ENCODE peak calls at places on chromosome X, in nine cellular contexts. One of them, this sample, is unnamed.

GRCh38 chrX:150934453-150934852 is 36.0 kb upstream of the CD99L2 start:
- DNase-seq in fibroblast of the conjunctiva: peak
- DNase-seq in stimulated activated naive B cell treated with anti-CD40 and anti-IgM and Interleukin-4, amounts not matched to agents 10 μg/mL and 1 μg/mL and 100 μg/mL, for 72 hours: no peak
- DNase-seq in HFFc6: peak
- DNase-seq in left ventricle myocardium superior: no peak
- DNase-seq in upper lobe of left lung: no peak
- DNase-seq in activated CD4-positive, alpha-beta T cell treated with anti-CD3 and anti-CD28 coated beads, Interleukin-2, amount 50 U/mL, for 1 hour: no peak
- DNase-seq in bronchial epithelial cell: peak
- DNase-seq in NCI-H1694: no peak
- DNase-seq in this sample: peak

GRCh38 chrX:113743069-113743468 is 840.8 kb upstream of the HTR2C start:
- DNase-seq in fibroblast of the conjunctiva: no peak
- DNase-seq in stimulated activated naive B cell treated with anti-CD40 and anti-IgM and Interleukin-4, amounts not matched to agents 10 μg/mL and 1 μg/mL and 100 μg/mL, for 72 hours: peak
- DNase-seq in NCI-H1694: no peak
- DNase-seq in upper lobe of left lung: no peak
- DNase-seq in left ventricle myocardium superior: no peak
- DNase-seq in HFFc6: no peak
- DNase-seq in activated CD4-positive, alpha-beta T cell treated with anti-CD3 and anti-CD28 coated beads, Interleukin-2, amount 50 U/mL, for 1 hour: no peak
- DNase-seq in bronchial epithelial cell: no peak
- DNase-seq in this sample: no peak

GRCh38 chrX:107673933-107674479 is 45.7 kb downstream of the PRPS1 start:
- DNase-seq in activated CD4-positive, alpha-beta T cell treated with anti-CD3 and anti-CD28 coated beads, Interleukin-2, amount 50 U/mL, for 1 hour: peak
- DNase-seq in NCI-H1694: peak
- DNase-seq in bronchial epithelial cell: peak
- DNase-seq in upper lobe of left lung: peak
- DNase-seq in left ventricle myocardium superior: peak
- DNase-seq in HFFc6: no peak
- DNase-seq in fibroblast of the conjunctiva: peak
- DNase-seq in stimulated activated naive B cell treated with anti-CD40 and anti-IgM and Interleukin-4, amounts not matched to agents 10 μg/mL and 1 μg/mL and 100 μg/mL, for 72 hours: peak
- DNase-seq in this sample: no peak

GRCh38 chrX:47143894-47144625 is 442 bp downstream of the NDUFB11 start:
- DNase-seq in bronchial epithelial cell: peak
- DNase-seq in stimulated activated naive B cell treated with anti-CD40 and anti-IgM and Interleukin-4, amounts not matched to agents 10 μg/mL and 1 μg/mL and 100 μg/mL, for 72 hours: no peak
- DNase-seq in upper lobe of left lung: peak
- DNase-seq in activated CD4-positive, alpha-beta T cell treated with anti-CD3 and anti-CD28 coated beads, Interleukin-2, amount 50 U/mL, for 1 hour: peak
- DNase-seq in HFFc6: no peak
- DNase-seq in NCI-H1694: no peak
- DNase-seq in fibroblast of the conjunctiva: no peak
- DNase-seq in left ventricle myocardium superior: peak
- DNase-seq in this sample: no peak

GRCh38 chrX:6644411-6644810 is 109.5 kb upstream of the VCX3A start:
- DNase-seq in left ventricle myocardium superior: no peak
- DNase-seq in HFFc6: no peak
- DNase-seq in activated CD4-positive, alpha-beta T cell treated with anti-CD3 and anti-CD28 coated beads, Interleukin-2, amount 50 U/mL, for 1 hour: no peak
- DNase-seq in NCI-H1694: no peak
- DNase-seq in upper lobe of left lung: no peak
- DNase-seq in bronchial epithelial cell: no peak
- DNase-seq in fibroblast of the conjunctiva: no peak
- DNase-seq in stimulated activated naive B cell treated with anti-CD40 and anti-IgM and Interleukin-4, amounts not matched to agents 10 μg/mL and 1 μg/mL and 100 μg/mL, for 72 hours: no peak
- DNase-seq in this sample: no peak

GRCh38 chrX:103417933-103418332 is 41.6 kb downstream of the BEX3 start:
- DNase-seq in fibroblast of the conjunctiva: no peak
- DNase-seq in NCI-H1694: no peak
- DNase-seq in upper lobe of left lung: no peak
- DNase-seq in HFFc6: peak
- DNase-seq in left ventricle myocardium superior: no peak
- DNase-seq in stimulated activated naive B cell treated with anti-CD40 and anti-IgM and Interleukin-4, amounts not matched to agents 10 μg/mL and 1 μg/mL and 100 μg/mL, for 72 hours: no peak
- DNase-seq in activated CD4-positive, alpha-beta T cell treated with anti-CD3 and anti-CD28 coated beads, Interleukin-2, amount 50 U/mL, for 1 hour: no peak
- DNase-seq in bronchial epithelial cell: no peak
- DNase-seq in this sample: no peak

GRCh38 chrX:40148439-40149285 is 50.9 kb upstream of the BCOR start:
- DNase-seq in left ventricle myocardium superior: no peak
- DNase-seq in bronchial epithelial cell: no peak
- DNase-seq in HFFc6: no peak
- DNase-seq in fibroblast of the conjunctiva: no peak
- DNase-seq in activated CD4-positive, alpha-beta T cell treated with anti-CD3 and anti-CD28 coated beads, Interleukin-2, amount 50 U/mL, for 1 hour: no peak
- DNase-seq in NCI-H1694: no peak
- DNase-seq in stimulated activated naive B cell treated with anti-CD40 and anti-IgM and Interleukin-4, amounts not matched to agents 10 μg/mL and 1 μg/mL and 100 μg/mL, for 72 hours: no peak
- DNase-seq in upper lobe of left lung: peak
- DNase-seq in this sample: no peak

GRCh38 chrX:11422529-11422857 is 129.3 kb downstream of the AMELX start:
- DNase-seq in upper lobe of left lung: no peak
- DNase-seq in NCI-H1694: no peak
- DNase-seq in fibroblast of the conjunctiva: no peak
- DNase-seq in activated CD4-positive, alpha-beta T cell treated with anti-CD3 and anti-CD28 coated beads, Interleukin-2, amount 50 U/mL, for 1 hour: no peak
- DNase-seq in bronchial epithelial cell: no peak
- DNase-seq in stimulated activated naive B cell treated with anti-CD40 and anti-IgM and Interleukin-4, amounts not matched to agents 10 μg/mL and 1 μg/mL and 100 μg/mL, for 72 hours: no peak
- DNase-seq in left ventricle myocardium superior: no peak
- DNase-seq in HFFc6: no peak
- DNase-seq in this sample: no peak

GRCh38 chrX:124098089-124098488 is 136.6 kb downstream of the STAG2 start:
- DNase-seq in stimulated activated naive B cell treated with anti-CD40 and anti-IgM and Interleukin-4, amounts not matched to agents 10 μg/mL and 1 μg/mL and 100 μg/mL, for 72 hours: no peak
- DNase-seq in NCI-H1694: peak
- DNase-seq in bronchial epithelial cell: peak
- DNase-seq in left ventricle myocardium superior: no peak
- DNase-seq in fibroblast of the conjunctiva: peak
- DNase-seq in HFFc6: peak
- DNase-seq in activated CD4-positive, alpha-beta T cell treated with anti-CD3 and anti-CD28 coated beads, Interleukin-2, amount 50 U/mL, for 1 hour: no peak
- DNase-seq in upper lobe of left lung: no peak
- DNase-seq in this sample: peak

GRCh38 chrX:122439836-122440235 is 744.2 kb upstream of the GRIA3 start:
- DNase-seq in activated CD4-positive, alpha-beta T cell treated with anti-CD3 and anti-CD28 coated beads, Interleukin-2, amount 50 U/mL, for 1 hour: no peak
- DNase-seq in bronchial epithelial cell: no peak
- DNase-seq in fibroblast of the conjunctiva: no peak
- DNase-seq in upper lobe of left lung: no peak
- DNase-seq in HFFc6: no peak
- DNase-seq in left ventricle myocardium superior: no peak
- DNase-seq in NCI-H1694: no peak
- DNase-seq in stimulated activated naive B cell treated with anti-CD40 and anti-IgM and Interleukin-4, amounts not matched to agents 10 μg/mL and 1 μg/mL and 100 μg/mL, for 72 hours: no peak
- DNase-seq in this sample: peak

GRCh38 chrX:139720136-139720535 is 12.2 kb upstream of the MCF2 start:
- DNase-seq in upper lobe of left lung: no peak
- DNase-seq in HFFc6: peak
- DNase-seq in fibroblast of the conjunctiva: no peak
- DNase-seq in activated CD4-positive, alpha-beta T cell treated with anti-CD3 and anti-CD28 coated beads, Interleukin-2, amount 50 U/mL, for 1 hour: no peak
- DNase-seq in bronchial epithelial cell: peak
- DNase-seq in stimulated activated naive B cell treated with anti-CD40 and anti-IgM and Interleukin-4, amounts not matched to agents 10 μg/mL and 1 μg/mL and 100 μg/mL, for 72 hours: no peak
- DNase-seq in NCI-H1694: no peak
- DNase-seq in left ventricle myocardium superior: no peak
- DNase-seq in this sample: peak

GRCh38 chrX:109843963-109844751 is 111.1 kb upstream of the ACSL4 start:
- DNase-seq in bronchial epithelial cell: no peak
- DNase-seq in HFFc6: no peak
- DNase-seq in NCI-H1694: no peak
- DNase-seq in left ventricle myocardium superior: no peak
- DNase-seq in fibroblast of the conjunctiva: no peak
- DNase-seq in upper lobe of left lung: no peak
- DNase-seq in activated CD4-positive, alpha-beta T cell treated with anti-CD3 and anti-CD28 coated beads, Interleukin-2, amount 50 U/mL, for 1 hour: no peak
- DNase-seq in stimulated activated naive B cell treated with anti-CD40 and anti-IgM and Interleukin-4, amounts not matched to agents 10 μg/mL and 1 μg/mL and 100 μg/mL, for 72 hours: peak
- DNase-seq in this sample: no peak

GRCh38 chrX:151902813-151903591 is 9.7 kb upstream of the MAGEA4 start:
- DNase-seq in activated CD4-positive, alpha-beta T cell treated with anti-CD3 and anti-CD28 coated beads, Interleukin-2, amount 50 U/mL, for 1 hour: no peak
- DNase-seq in left ventricle myocardium superior: peak
- DNase-seq in HFFc6: peak
- DNase-seq in stimulated activated naive B cell treated with anti-CD40 and anti-IgM and Interleukin-4, amounts not matched to agents 10 μg/mL and 1 μg/mL and 100 μg/mL, for 72 hours: no peak
- DNase-seq in fibroblast of the conjunctiva: peak
- DNase-seq in upper lobe of left lung: no peak
- DNase-seq in NCI-H1694: no peak
- DNase-seq in bronchial epithelial cell: peak
- DNase-seq in this sample: peak

This sample was measured in GM04503.